ENCODE peak calls at places on chromosomes 11 and 22, in seven cellular contexts. O is CMK; F is choroid plexus epithelial cell; D is stimulated activated naive CD4-positive, alpha-beta T cell; T is RCC 7860; I is right cardiac atrium; J is NCI-H1105. Z is an unnamed sample.

GRCh38 chr11:123381817-123382554 is 48.1 kb upstream of the GRAMD1B start:
- DNase-seq in F (no peak), T (no peak), D (no peak), I (no peak), J (no peak), O (no peak), Z (no peak)

GRCh38 chr22:27476729-27477128 is 324.8 kb downstream of the MN1 start:
- DNase-seq in O (no peak), T (peak), F (peak), I (no peak), D (no peak), J (no peak), Z (no peak)

GRCh38 chr22:45268167-45268957 is 16.4 kb upstream of the UPK3A start:
- DNase-seq in I (peak), F (no peak), J (no peak), T (no peak), D (peak), O (no peak), Z (peak)

GRCh38 chr11:58640386-58641023 is 18.0 kb downstream of the CNTF start:
- DNase-seq in D (no peak), O (no peak), I (no peak), J (no peak), F (no peak), T (no peak), Z (no peak)

GRCh38 chr11:77729063-77729462 is 91.5 kb downstream of the RSF1 start:
- DNase-seq in I (no peak), O (no peak), T (no peak), F (no peak), D (no peak), J (no peak), Z (no peak)

GRCh38 chr11:55707029-55707428 is 45.0 kb downstream of the OR4C6 start:
- DNase-seq in F (peak), O (no peak), T (peak), D (no peak), J (peak), I (no peak), Z (no peak)

GRCh38 chr22:33013531-33014162 is 44.5 kb downstream of the SYN3 start:
- DNase-seq in J (no peak), I (no peak), T (no peak), F (no peak), D (no peak), O (no peak), Z (no peak)

GRCh38 chr22:39278040-39278439 is 33.3 kb upstream of the PDGFB start:
- DNase-seq in J (no peak), F (peak), T (peak), D (no peak), O (no peak), I (peak), Z (peak)

GRCh38 chr22:30606455-30607299 is at the start of gene TCN2:
- DNase-seq in J (peak), I (peak), T (peak), D (no peak), O (peak), F (peak), Z (peak)

GRCh38 chr11:45799562-45799961 is 5.4 kb upstream of the SLC35C1 start:
- DNase-seq in T (no peak), O (no peak), F (no peak), I (no peak), D (no peak), J (no peak), Z (no peak)

GRCh38 chr22:39343259-39344045 is 6.3 kb upstream of the SYNGR1 start:
- DNase-seq in O (peak), J (peak), F (peak), D (peak), I (peak), T (peak), Z (no peak)

GRCh38 chr11:93034031-93034430 is 64.6 kb downstream of the MTNR1B start:
- DNase-seq in I (no peak), F (peak), J (no peak), O (no peak), T (no peak), D (no peak), Z (no peak)

GRCh38 chr11:83836883-83837654 is 550.9 kb upstream of the CCDC90B start:
- DNase-seq in F (peak), J (peak), I (peak), O (no peak), D (no peak), T (no peak), Z (no peak)

GRCh38 chr11:100980156-100980555 is 149.5 kb downstream of the PGR start:
- DNase-seq in O (no peak), D (no peak), F (peak), J (no peak), I (no peak), T (no peak), Z (no peak)

GRCh38 chr11:8760896-8761295 is 78.3 kb downstream of the RPL27A start:
- DNase-seq in T (no peak), F (peak), J (no peak), I (no peak), O (no peak), D (no peak), Z (no peak)